ENCODE peak calls at places on chromosome 20, in seven cellular contexts. Y is M059J; F is non-pigmented ciliary epithelial cell; O is T1000; G is effector memory CD4-positive, alpha-beta T cell; E is natural killer cell; T is pulmonary artery endothelial cell. L is an unnamed sample.

GRCh38 chr20:58555078-58555765 is 40.0 kb upstream of the APCDD1L start:
- DNase-seq in Y (peak), F (peak), O (no peak), G (no peak), E (no peak), T (peak), L (peak)

GRCh38 chr20:62702886-62703852 is 5.5 kb upstream of the NTSR1 start:
- DNase-seq in Y (peak), F (peak), O (peak), G (no peak), E (no peak), T (peak), L (peak)

GRCh38 chr20:41160686-41161085 is 23.3 kb downstream of the PLCG1 start:
- DNase-seq in Y (no peak), F (no peak), O (no peak), G (no peak), E (no peak), T (no peak), L (no peak)

GRCh38 chr20:12079490-12079889 is 161.8 kb downstream of the BTBD3 start:
- DNase-seq in Y (no peak), F (no peak), O (no peak), G (no peak), E (no peak), T (no peak), L (no peak)

GRCh38 chr20:57753332-57754164 is 43.7 kb upstream of the PMEPA1 start:
- DNase-seq in Y (no peak), F (no peak), O (no peak), G (no peak), E (no peak), T (no peak), L (no peak)

GRCh38 chr20:47785900-47786762 is 850 bp upstream of the SULF2 start:
- DNase-seq in Y (peak), F (no peak), O (no peak), G (no peak), E (no peak), T (peak), L (peak)

GRCh38 chr20:54389872-54390271 is 85.5 kb upstream of the DOK5 start:
- DNase-seq in Y (no peak), F (no peak), O (no peak), G (no peak), E (no peak), T (no peak), L (peak)

GRCh38 chr20:22418738-22419137 is 165.6 kb downstream of the FOXA2 start:
- DNase-seq in Y (no peak), F (no peak), O (no peak), G (no peak), E (no peak), T (no peak), L (no peak)

GRCh38 chr20:61942526-61942925 is 123.2 kb downstream of the TAF4 start:
- DNase-seq in Y (no peak), F (no peak), O (no peak), G (no peak), E (no peak), T (no peak), L (no peak)

GRCh38 chr20:7696311-7696710 is 243.9 kb downstream of the HAO1 start:
- DNase-seq in Y (peak), F (no peak), O (no peak), G (no peak), E (no peak), T (no peak), L (no peak)

GRCh38 chr20:22241609-22242008 is 342.8 kb downstream of the FOXA2 start:
- DNase-seq in Y (no peak), F (no peak), O (no peak), G (no peak), E (no peak), T (no peak), L (no peak)

GRCh38 chr20:33362898-33363297 is 38.4 kb downstream of the CDK5RAP1 start:
- DNase-seq in Y (no peak), F (no peak), O (no peak), G (no peak), E (no peak), T (no peak), L (no peak)

GRCh38 chr20:25223179-25223661 is 24.7 kb upstream of the PYGB start:
- DNase-seq in Y (peak), F (peak), O (peak), G (no peak), E (no peak), T (no peak), L (peak)

GRCh38 chr20:52312131-52312729 is 120.7 kb upstream of the ZFP64 start:
- DNase-seq in Y (peak), F (peak), O (no peak), G (no peak), E (no peak), T (peak), L (peak)

L was measured in fibroblast of gingiva.